ENCODE peak calls at places on chromosomes 7 and 10, in seven cellular contexts. Z is mesothelial cell of epicardium, T is cardiac muscle cell, Q is hepatocyte, Y is AG04450, J is mucosa of descending colon, M is foreskin fibroblast. S is an unnamed sample.

GRCh38 chr10:131514454-131514853 is 202.9 kb upstream of the TCERG1L start:
- DNase-seq in Q (peak), Z (no peak), J (no peak), M (no peak), Y (no peak), T (no peak), S (no peak)

GRCh38 chr7:153682628-153683027 is 369.6 kb upstream of the DPP6 start:
- DNase-seq in Y (no peak), M (no peak), Z (no peak), Q (no peak), T (no peak), J (no peak), S (no peak)

GRCh38 chr10:13827418-13827817 is 240.7 kb downstream of the PRPF18 start:
- DNase-seq in Z (no peak), Q (no peak), T (peak), J (no peak), Y (no peak), M (peak), S (no peak)

GRCh38 chr10:59819265-59819664 is 66.0 kb upstream of the MRLN start:
- DNase-seq in J (no peak), Y (no peak), Q (no peak), T (no peak), M (no peak), Z (no peak), S (no peak)

GRCh38 chr10:132677905-132678298 is 108.0 kb downstream of the NKX6-2 start:
- DNase-seq in T (no peak), Y (no peak), Z (no peak), M (no peak), J (no peak), Q (no peak), S (peak)

GRCh38 chr7:8060241-8060640 is 91.6 kb downstream of the GLCCI1 start:
- DNase-seq in J (no peak), Y (no peak), T (no peak), M (no peak), Q (no peak), Z (no peak), S (no peak)

GRCh38 chr10:63630928-63631685 is 109.9 kb downstream of the REEP3 start:
- DNase-seq in Z (no peak), Q (no peak), T (peak), Y (no peak), J (no peak), M (peak), S (no peak)

GRCh38 chr7:1842321-1843221 is 172.5 kb downstream of the ELFN1 start:
- DNase-seq in Y (no peak), M (peak), Z (no peak), J (no peak), Q (peak), T (no peak), S (peak)

GRCh38 chr10:30863516-30864210 is 168.0 kb downstream of the ZNF438 start:
- DNase-seq in J (no peak), Q (no peak), Z (no peak), Y (no peak), M (no peak), T (no peak), S (no peak)

GRCh38 chr7:66083677-66084076 is 8.1 kb downstream of the ASL start:
- DNase-seq in T (no peak), M (no peak), Y (no peak), J (no peak), Z (no peak), Q (no peak), S (no peak)
- TF ChIP-seq CTCF in T (no peak), M (no peak), Y (no peak), J (no peak), Z (no peak), Q (no peak), S (no peak)

DNA sequence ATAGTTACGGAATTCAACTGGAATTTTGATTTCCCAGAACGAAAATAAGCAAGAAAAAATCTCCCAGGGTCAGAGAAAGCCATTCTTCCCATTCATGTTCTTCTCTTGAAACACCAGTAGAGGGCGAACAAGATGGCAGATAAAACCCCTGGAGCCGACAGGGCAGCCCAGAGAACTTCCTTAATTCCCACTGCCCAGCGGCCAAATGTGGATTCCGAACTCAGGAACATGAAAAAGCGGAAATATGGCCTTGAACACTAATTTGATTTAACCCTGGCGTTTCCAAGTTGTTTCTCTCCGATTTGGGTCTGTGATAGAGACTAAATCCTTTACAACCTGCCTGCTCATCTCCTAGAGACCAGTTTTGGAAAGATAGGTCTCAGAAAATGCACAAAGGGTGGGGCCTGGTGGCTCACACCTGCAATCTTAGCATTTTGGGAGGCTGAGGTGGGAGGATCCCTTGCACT is 100.7 kb upstream of the WAC start:
- DNase-seq in Q (peak), M (peak), Z (peak), J (peak), T (peak), Y (peak), S (peak)
- TF ChIP-seq CTCF in Q (peak), M (peak), Z (peak), J (peak), T (peak), Y (peak), S (peak)

GRCh38 chr7:140304071-140304799 is 94.1 kb downstream of the SLC37A3 start:
- DNase-seq in M (peak), Q (no peak), Z (no peak), Y (no peak), J (peak), T (peak), S (no peak)

GRCh38 chr7:140295224-140295623 is 103.1 kb downstream of the SLC37A3 start:
- DNase-seq in M (no peak), J (no peak), T (no peak), Y (no peak), Q (no peak), Z (no peak), S (no peak)

GRCh38 chr7:140298213-140298612 is 100.1 kb downstream of the SLC37A3 start:
- DNase-seq in T (no peak), M (no peak), J (no peak), Z (no peak), Q (no peak), Y (no peak), S (no peak)

GRCh38 chr7:140297192-140297591 is 101.1 kb downstream of the SLC37A3 start:
- DNase-seq in T (no peak), M (no peak), Q (no peak), Y (no peak), J (no peak), Z (no peak), S (no peak)

DNA sequence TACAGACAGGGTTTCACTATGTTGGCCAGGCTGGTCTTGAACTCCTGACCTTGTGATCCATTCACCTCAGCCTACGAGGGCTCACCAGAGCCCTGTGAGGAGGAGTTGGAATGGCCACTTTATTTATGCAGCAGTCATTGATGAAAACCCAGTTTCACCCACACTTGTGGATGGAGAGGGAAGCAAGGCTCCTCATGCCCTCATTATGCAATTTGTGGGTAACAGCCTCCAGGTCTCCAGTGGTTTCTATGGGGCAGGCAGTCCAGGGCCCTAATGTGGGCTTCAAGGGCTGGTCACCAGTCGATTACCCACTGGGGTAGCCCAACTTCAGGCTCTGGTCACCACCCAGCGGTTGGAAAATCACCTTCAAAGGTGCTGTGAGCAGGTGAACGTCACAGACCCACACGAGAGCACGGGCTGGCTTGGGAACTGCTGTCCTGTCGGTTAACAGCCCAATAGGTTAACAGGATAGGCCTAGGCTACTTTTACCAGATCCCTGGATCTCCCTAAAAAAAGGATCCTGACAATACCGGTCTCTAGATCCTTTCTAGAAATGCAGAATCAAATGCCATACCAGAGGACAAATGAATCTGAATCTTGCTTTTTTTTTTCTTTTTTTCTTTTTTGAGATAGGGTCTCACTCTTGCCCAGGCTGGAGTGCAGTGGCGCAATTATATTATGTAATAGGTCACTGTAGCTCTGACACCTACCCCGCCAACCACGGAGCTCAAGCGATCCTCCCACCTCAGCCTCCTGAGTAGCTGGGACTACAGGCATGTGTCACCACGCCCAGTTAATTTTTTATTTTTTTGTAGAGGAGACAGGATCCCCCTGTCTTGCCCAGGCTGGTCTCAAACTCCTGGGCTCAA is 97.8 kb downstream of the SLC37A3 start:
- DNase-seq in Z (no peak), J (no peak), Y (no peak), T (no peak), Q (no peak), M (no peak), S (no peak)
- TF ChIP-seq CTCF in Z (no peak), J (no peak), Y (no peak), T (no peak), Q (no peak), M (no peak), S (no peak)

GRCh38 chr7:99525713-99526440 is 21.4 kb downstream of the ZKSCAN5 start:
- DNase-seq in Y (no peak), M (peak), Z (no peak), Q (no peak), J (peak), T (no peak), S (no peak)
- TF ChIP-seq CTCF in Y (peak), M (peak), Z (no peak), Q (peak), J (no peak), T (peak), S (no peak)